ENCODE peak calls at places on chromosomes 5 and 9, in seven cellular contexts. One of them, this sample, is unnamed.

GRCh38 chr5:115577741-115578140 is 24.5 kb downstream of the TICAM2 start:
- DNase-seq in astrocyte of the spinal cord: no peak
- DNase-seq in H7: no peak
- DNase-seq in cardiac muscle cell: no peak
- DNase-seq in dorsolateral prefrontal cortex: no peak
- DNase-seq in germinal center: no peak
- DNase-seq in Jurkat, Clone E6-1: no peak
- DNase-seq in this sample: no peak

GRCh38 chr9:73219985-73220626 is 68.4 kb downstream of the ANXA1 start:
- DNase-seq in cardiac muscle cell: peak; percentile 77
- DNase-seq in germinal center: no peak
- DNase-seq in H7: no peak
- DNase-seq in Jurkat, Clone E6-1: no peak
- DNase-seq in dorsolateral prefrontal cortex: no peak
- DNase-seq in astrocyte of the spinal cord: peak; percentile 63
- DNase-seq in this sample: no peak

GRCh38 chr9:74499111-74499601 is 2.0 kb downstream of the RORB start:
- DNase-seq in H7: peak; percentile 57
- DNase-seq in germinal center: no peak
- DNase-seq in dorsolateral prefrontal cortex: peak; percentile 33
- DNase-seq in cardiac muscle cell: peak; percentile 30
- DNase-seq in astrocyte of the spinal cord: peak; percentile 8
- DNase-seq in Jurkat, Clone E6-1: no peak
- DNase-seq in this sample: no peak

GRCh38 chr5:39892708-39893107 is 467.9 kb upstream of the DAB2 start:
- DNase-seq in germinal center: no peak
- DNase-seq in H7: no peak
- DNase-seq in cardiac muscle cell: peak; percentile 14
- DNase-seq in Jurkat, Clone E6-1: no peak
- DNase-seq in dorsolateral prefrontal cortex: no peak
- DNase-seq in astrocyte of the spinal cord: peak; percentile 25
- DNase-seq in this sample: no peak

GRCh38 chr9:78298046-78298511 is 1.2 kb downstream of the PSAT1 start:
- DNase-seq in astrocyte of the spinal cord: no peak
- DNase-seq in dorsolateral prefrontal cortex: no peak
- DNase-seq in germinal center: no peak
- DNase-seq in Jurkat, Clone E6-1: no peak
- DNase-seq in H7: peak; percentile 82
- DNase-seq in cardiac muscle cell: peak; percentile 39
- DNase-seq in this sample: peak; percentile 47

GRCh38 chr9:129414377-129415021 is 206.4 kb downstream of the C9orf50 start:
- DNase-seq in H7: peak; percentile 86
- DNase-seq in dorsolateral prefrontal cortex: no peak
- DNase-seq in cardiac muscle cell: peak; percentile 48
- DNase-seq in astrocyte of the spinal cord: peak; percentile 46
- DNase-seq in Jurkat, Clone E6-1: no peak
- DNase-seq in germinal center: no peak
- DNase-seq in this sample: no peak

GRCh38 chr5:5419291-5420210 is 2.9 kb upstream of the ICE1 start:
- DNase-seq in dorsolateral prefrontal cortex: no peak
- DNase-seq in astrocyte of the spinal cord: peak; percentile 74
- DNase-seq in Jurkat, Clone E6-1: no peak
- DNase-seq in H7: peak; percentile 59
- DNase-seq in germinal center: no peak
- DNase-seq in cardiac muscle cell: peak; percentile 74
- DNase-seq in this sample: no peak

GRCh38 chr5:78527054-78527884 is 121.3 kb downstream of the LHFPL2 start:
- DNase-seq in Jurkat, Clone E6-1: no peak
- DNase-seq in cardiac muscle cell: peak; percentile 97
- DNase-seq in H7: peak; percentile 56
- DNase-seq in astrocyte of the spinal cord: peak; percentile 96
- DNase-seq in germinal center: no peak
- DNase-seq in dorsolateral prefrontal cortex: no peak
- DNase-seq in this sample: no peak

GRCh38 chr5:125034331-125034730 is 287.9 kb upstream of the ZNF608 start:
- DNase-seq in H7: no peak
- DNase-seq in dorsolateral prefrontal cortex: no peak
- DNase-seq in germinal center: no peak
- DNase-seq in astrocyte of the spinal cord: no peak
- DNase-seq in cardiac muscle cell: no peak
- DNase-seq in Jurkat, Clone E6-1: no peak
- DNase-seq in this sample: no peak

GRCh38 chr9:96418920-96419690 is 935 bp upstream of the ZNF367 start:
- DNase-seq in Jurkat, Clone E6-1: peak; percentile 56
- DNase-seq in astrocyte of the spinal cord: peak; percentile 54
- DNase-seq in dorsolateral prefrontal cortex: peak; percentile 32
- DNase-seq in H7: peak; percentile 75
- DNase-seq in germinal center: peak; percentile 79
- DNase-seq in cardiac muscle cell: peak; percentile 54
- DNase-seq in this sample: peak; percentile 59

GRCh38 chr5:80010754-80011392 is 19.8 kb upstream of the MTX3 start:
- DNase-seq in dorsolateral prefrontal cortex: no peak
- DNase-seq in astrocyte of the spinal cord: no peak
- DNase-seq in Jurkat, Clone E6-1: no peak
- DNase-seq in cardiac muscle cell: no peak
- DNase-seq in H7: no peak
- DNase-seq in germinal center: no peak
- DNase-seq in this sample: no peak

GRCh38 chr5:41918105-41918504 is 7.0 kb upstream of the FBXO4 start:
- DNase-seq in cardiac muscle cell: no peak
- DNase-seq in dorsolateral prefrontal cortex: no peak
- DNase-seq in Jurkat, Clone E6-1: no peak
- DNase-seq in astrocyte of the spinal cord: no peak
- DNase-seq in germinal center: no peak
- DNase-seq in H7: no peak
- DNase-seq in this sample: no peak

GRCh38 chr5:176373100-176373818 is 8.0 kb downstream of the ARL10 start:
- DNase-seq in astrocyte of the spinal cord: no peak
- DNase-seq in Jurkat, Clone E6-1: no peak
- DNase-seq in cardiac muscle cell: peak; percentile 35
- DNase-seq in H7: peak; percentile 7
- DNase-seq in germinal center: peak; percentile 26
- DNase-seq in dorsolateral prefrontal cortex: no peak
- DNase-seq in this sample: no peak

GRCh38 chr5:132754947-132755346 is 7.7 kb downstream of the CCNI2 start:
- DNase-seq in germinal center: no peak
- DNase-seq in astrocyte of the spinal cord: peak; percentile 43
- DNase-seq in Jurkat, Clone E6-1: no peak
- DNase-seq in cardiac muscle cell: peak; percentile 58
- DNase-seq in H7: peak; percentile 53
- DNase-seq in dorsolateral prefrontal cortex: no peak
- DNase-seq in this sample: peak; percentile 58

GRCh38 chr5:178988436-178989220 is 6.5 kb downstream of the GRM6 start:
- DNase-seq in H7: no peak
- DNase-seq in astrocyte of the spinal cord: no peak
- DNase-seq in Jurkat, Clone E6-1: no peak
- DNase-seq in dorsolateral prefrontal cortex: no peak
- DNase-seq in germinal center: no peak
- DNase-seq in cardiac muscle cell: no peak
- DNase-seq in this sample: no peak

GRCh38 chr5:98772415-98773213 is 849 bp upstream of the RGMB start:
- DNase-seq in dorsolateral prefrontal cortex: peak; percentile 76
- DNase-seq in H7: peak; percentile 73
- DNase-seq in Jurkat, Clone E6-1: peak; percentile 86
- DNase-seq in astrocyte of the spinal cord: peak; percentile 14
- DNase-seq in cardiac muscle cell: peak; percentile 85
- DNase-seq in germinal center: peak; percentile 53
- DNase-seq in this sample: peak; percentile 84

GRCh38 chr9:32550046-32550608 is 2.0 kb upstream of the SMIM27 start:
- DNase-seq in germinal center: no peak
- DNase-seq in Jurkat, Clone E6-1: no peak
- DNase-seq in dorsolateral prefrontal cortex: no peak
- DNase-seq in cardiac muscle cell: peak; percentile 35
- DNase-seq in astrocyte of the spinal cord: peak; percentile 45
- DNase-seq in H7: peak; percentile 50
- DNase-seq in this sample: no peak